ENCODE peak calls at places on chromosomes 7 and 10, in seven cellular contexts. N is psoas muscle, D is mammary epithelial cell, C is left lung, O is esophagus squamous epithelium, S is GM06990, L is lower lobe of right lung. P is an unnamed sample.

GRCh38 chr7:28573059-28573553 is 160.8 kb downstream of the CREB5 start:
- DNase-seq in L (no peak), S (peak; percentile 57), N (no peak), D (peak; percentile 82), C (no peak), O (no peak), P (no peak)

GRCh38 chr10:114635101-114635500 is 23.0 kb downstream of the ABLIM1 start:
- DNase-seq in N (no peak), L (no peak), O (no peak), D (no peak), S (no peak), C (no peak), P (no peak)

GRCh38 chr10:46545861-46546590 is 10.4 kb downstream of the GPRIN2 start:
- DNase-seq in C (no peak), D (no peak), O (no peak), N (peak; percentile 32), S (no peak), L (peak; percentile 40), P (no peak)

GRCh38 chr7:157881062-157881771 is 544.4 kb downstream of the DNAJB6 start:
- DNase-seq in S (no peak), L (no peak), C (no peak), N (no peak), O (no peak), D (no peak), P (no peak)

GRCh38 chr7:130938661-130939060 is 204.7 kb upstream of the KLF14 start:
- DNase-seq in N (no peak), S (no peak), D (no peak), O (no peak), C (no peak), L (no peak), P (no peak)

GRCh38 chr7:149196705-149197171 is 1.4 kb downstream of the ZNF282 start:
- DNase-seq in C (no peak), S (peak; percentile 41), N (no peak), O (no peak), D (peak; percentile 31), L (no peak), P (no peak)

GRCh38 chr7:17822557-17823173 is 117.6 kb downstream of the SNX13 start:
- DNase-seq in N (no peak), S (no peak), L (no peak), C (no peak), O (no peak), D (no peak), P (no peak)

GRCh38 chr7:140060788-140061606 is 1.8 kb downstream of the PARP12 start:
- DNase-seq in N (no peak), O (no peak), L (no peak), D (no peak), C (no peak), S (no peak), P (no peak)

GRCh38 chr10:76114556-76114955 is 683.1 kb downstream of the LRMDA start:
- DNase-seq in O (no peak), N (no peak), D (no peak), L (no peak), S (no peak), C (no peak), P (no peak)

GRCh38 chr7:129857313-129857712 is 95.4 kb downstream of the UBE2H start:
- DNase-seq in N (no peak), L (no peak), C (no peak), D (no peak), O (no peak), S (no peak), P (no peak)

GRCh38 chr10:28733647-28734046 is 56.3 kb downstream of the BAMBI start:
- DNase-seq in C (no peak), L (no peak), O (no peak), N (no peak), S (no peak), D (no peak), P (no peak)

GRCh38 chr7:18126274-18126673 is 98.6 kb upstream of the PRPS1L1 start:
- DNase-seq in L (no peak), D (no peak), S (no peak), N (no peak), O (no peak), C (no peak), P (peak; percentile 10)

GRCh38 chr10:132446661-132447445 is 49.9 kb downstream of the PWWP2B start:
- DNase-seq in S (peak; percentile 48), O (no peak), N (no peak), C (peak; percentile 90), D (peak; percentile 64), L (peak; percentile 88), P (no peak)

GRCh38 chr7:11343818-11344413 is 370.2 kb downstream of the PHF14 start:
- DNase-seq in S (no peak), N (no peak), C (no peak), O (no peak), L (no peak), D (peak; percentile 28), P (no peak)

GRCh38 chr10:128274938-128275337 is 148.7 kb upstream of the MKI67 start:
- DNase-seq in N (peak; percentile 70), L (no peak), S (no peak), O (no peak), C (no peak), D (no peak), P (no peak)

GRCh38 chr7:109479388-109479787 is 909.7 kb downstream of the DNAJB9 start:
- DNase-seq in N (no peak), C (no peak), L (no peak), O (no peak), D (no peak), S (no peak), P (no peak)

GRCh38 chr10:89852872-89853271 is 151.5 kb downstream of the KIF20B start:
- DNase-seq in C (no peak), S (no peak), L (no peak), D (no peak), O (no peak), N (no peak), P (no peak)

GRCh38 chr10:22473044-22473443 is 127.7 kb downstream of the SPAG6 start:
- DNase-seq in N (no peak), S (no peak), D (no peak), C (no peak), O (no peak), L (no peak), P (no peak)

GRCh38 chr7:107975394-107976013 is 27.5 kb downstream of the LAMB1 start:
- DNase-seq in S (no peak), N (no peak), D (no peak), C (no peak), L (no peak), O (no peak), P (no peak)

GRCh38 chr7:129784437-129784782 is 168.3 kb downstream of the UBE2H start:
- DNase-seq in O (no peak), S (no peak), C (no peak), D (no peak), L (no peak), N (no peak), P (no peak)

GRCh38 chr7:157932498-157933218 is 595.9 kb downstream of the DNAJB6 start:
- DNase-seq in S (no peak), C (no peak), O (no peak), L (no peak), D (no peak), N (no peak), P (no peak)

GRCh38 chr7:80439894-80440811 is 71.7 kb downstream of the GNAT3 start:
- DNase-seq in O (no peak), S (no peak), C (no peak), D (peak; percentile 52), N (no peak), L (no peak), P (no peak)

GRCh38 chr7:1254281-1255082 is 21.8 kb downstream of the UNCX start:
- DNase-seq in O (no peak), C (peak; percentile 68), N (peak; percentile 26), S (no peak), L (no peak), D (no peak), P (no peak)

GRCh38 chr10:120975072-120975910 is 124.1 kb downstream of the WDR11 start:
- DNase-seq in C (no peak), S (no peak), D (no peak), O (no peak), L (no peak), N (no peak), P (no peak)
- H3K4me3 ChIP-seq in C (no peak overlapping the region), S (no peak overlapping the region), D (no peak overlapping the region), O (no peak overlapping the region), L (no peak overlapping the region), N (no peak overlapping the region), P (no peak overlapping the region)

DNA sequence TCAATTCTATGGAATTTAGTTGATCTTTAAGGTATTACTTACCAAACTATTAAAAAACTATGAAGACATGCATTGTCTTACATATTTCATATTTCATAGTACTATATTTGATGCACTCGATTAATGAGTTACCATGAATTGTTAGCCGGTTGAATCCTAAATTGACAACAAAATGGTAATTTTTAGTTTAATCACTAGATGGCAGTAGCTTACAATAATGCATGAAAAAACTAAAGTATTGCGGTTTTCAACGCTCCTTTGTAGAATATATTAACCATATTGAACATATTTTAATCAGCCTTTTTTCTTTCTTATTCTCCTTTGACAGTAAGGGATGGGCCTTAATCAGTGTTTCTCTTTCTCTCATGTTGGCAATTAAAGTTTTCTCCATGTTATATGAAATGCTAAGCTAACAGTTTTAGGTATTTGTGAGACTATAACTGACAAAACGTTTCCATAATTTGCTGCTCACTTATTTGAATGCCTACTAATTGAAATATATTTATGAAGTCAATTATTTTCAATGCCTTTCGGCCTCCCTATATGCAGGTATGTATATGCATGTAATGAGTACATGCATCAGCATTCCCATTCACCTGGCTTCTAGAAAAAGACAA is 48.5 kb upstream of the ARL4A start:
- DNase-seq in S (no peak), C (no peak), D (peak; percentile 32), N (no peak), O (no peak), L (no peak), P (no peak)
- TF ChIP-seq CTCF in S (peak; percentile 33), C (peak; percentile 56), D (peak; percentile 56), N (peak; percentile 60), O (peak; percentile 51), L (peak; percentile 62), P (peak; percentile 48)

GRCh38 chr7:151013356-151013727 is 11.0 kb downstream of the ATG9B start:
- DNase-seq in S (no peak), O (no peak), D (no peak), C (peak; percentile 78), N (no peak), L (peak; percentile 46), P (no peak)
- H3K4me3 ChIP-seq in S (peak overlapping the region; percentile 63), O (peak overlapping the region; percentile 24), D (no peak overlapping the region), C (no peak overlapping the region), N (peak overlapping the region; percentile 49), L (peak overlapping the region; percentile 46), P (peak overlapping the region; percentile 40)

GRCh38 chr7:123557016-123557630 is 495 bp downstream of the NDUFA5 start:
- DNase-seq in S (no peak), L (no peak), N (no peak), O (no peak), C (no peak), D (no peak), P (no peak)

GRCh38 chr7:123555484-123555883 is 2.1 kb downstream of the NDUFA5 start:
- DNase-seq in N (no peak), S (no peak), C (no peak), L (no peak), O (no peak), D (no peak), P (no peak)

GRCh38 chr7:123557631-123558505 is at the start of gene NDUFA5:
- DNase-seq in L (peak; percentile 96), D (peak; percentile 98), N (peak; percentile 97), C (peak; percentile 93), S (peak; percentile 82), O (peak; percentile 84), P (peak; percentile 90)

GRCh38 chr7:123562121-123562520 is 4.5 kb upstream of the NDUFA5 start:
- DNase-seq in S (no peak), D (no peak), O (no peak), N (no peak), L (no peak), C (no peak), P (no peak)

GRCh38 chr7:123558506-123558874 is 872 bp upstream of the NDUFA5 start:
- DNase-seq in N (no peak), L (no peak), O (no peak), C (no peak), D (no peak), S (no peak), P (no peak)
- TF ChIP-seq CTCF in N (no peak), L (no peak), O (no peak), C (no peak), D (no peak), S (no peak), P (no peak)

P was measured in epithelial cell of proximal tubule.